ENCODE peak calls at places on chromosomes 2 and 18, in ten cellular contexts. J is fibroblast of lung, I is cardiac muscle cell, W is heart left ventricle, M is thoracic aorta, E is endothelial cell, U is foreskin keratinocyte, D is astrocyte of the spinal cord, H is neural crest cell, T is heart right ventricle. V is an unnamed sample.

GRCh38 chr2:60072609-60073008 is 480.8 kb downstream of the BCL11A start:
- DNase-seq in W (no peak), I (no peak), E (no peak), D (no peak), H (no peak), T (no peak), M (no peak), U (no peak), J (no peak), V (no peak)

GRCh38 chr18:21194871-21195771 is 46.9 kb upstream of the GREB1L start:
- DNase-seq in H (no peak), U (peak), M (no peak), E (no peak), J (peak), I (peak), D (peak), T (no peak), W (no peak), V (peak)

GRCh38 chr2:54895735-54896134 is 154.5 kb downstream of the RTN4 start:
- DNase-seq in U (peak), M (no peak), T (no peak), H (no peak), D (peak), I (peak), W (no peak), J (peak), E (no peak), V (no peak)

GRCh38 chr2:240133401-240133800 is 2.7 kb downstream of the COPS9 start:
- DNase-seq in E (no peak), I (no peak), D (no peak), T (no peak), J (no peak), W (no peak), U (no peak), H (no peak), M (no peak), V (no peak)

GRCh38 chr2:232523682-232524597 is 2.0 kb upstream of the CHRND start:
- DNase-seq in T (no peak), U (peak), W (peak), J (peak), I (peak), M (no peak), D (peak), E (peak), H (peak), V (no peak)

GRCh38 chr18:3663870-3664512 is 214.0 kb downstream of the TGIF1 start:
- DNase-seq in W (no peak), U (no peak), H (no peak), E (no peak), I (no peak), J (no peak), M (no peak), T (no peak), D (no peak), V (no peak)

GRCh38 chr2:197878792-197879191 is 74.4 kb downstream of the PLCL1 start:
- DNase-seq in E (no peak), H (no peak), W (no peak), U (peak), J (no peak), D (no peak), I (peak), T (no peak), M (no peak), V (no peak)

GRCh38 chr2:8606649-8607550 is 75.0 kb upstream of the ID2 start:
- DNase-seq in M (no peak), D (no peak), T (no peak), U (no peak), W (no peak), J (no peak), E (no peak), H (no peak), I (no peak), V (no peak)

GRCh38 chr2:68839260-68839833 is 31.9 kb downstream of the BMP10 start:
- DNase-seq in M (no peak), I (peak), J (no peak), H (no peak), W (no peak), E (no peak), T (no peak), D (no peak), U (no peak), V (peak)

GRCh38 chr18:58337688-58338087 is 291.2 kb downstream of the ALPK2 start:
- DNase-seq in E (no peak), D (peak), M (no peak), J (peak), T (no peak), W (no peak), I (peak), H (no peak), U (no peak), V (no peak)

GRCh38 chr2:12915792-12916191 is 199.1 kb downstream of the TRIB2 start:
- DNase-seq in D (no peak), J (peak), E (no peak), U (no peak), M (no peak), T (no peak), I (no peak), W (no peak), H (no peak), V (no peak)

DNA sequence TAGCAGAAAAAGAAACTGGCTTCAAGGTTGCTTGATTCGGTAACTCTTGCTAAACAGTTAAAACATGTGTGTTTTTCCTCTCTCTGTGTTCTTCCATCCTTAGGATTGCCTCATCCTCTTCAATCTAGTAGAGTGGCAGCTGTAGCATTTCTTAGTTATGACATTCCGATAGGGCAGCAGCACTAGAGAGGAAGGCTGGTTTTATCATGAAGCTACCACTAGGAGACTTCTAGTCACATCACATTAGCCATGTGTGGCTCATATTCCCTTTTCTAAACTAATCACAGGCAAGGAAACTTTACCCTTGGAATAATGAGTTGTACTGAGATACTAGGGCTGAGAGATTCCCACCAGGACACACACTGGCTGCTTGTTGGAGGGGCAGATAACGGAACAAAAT is 187.6 kb downstream of the DOK6 start:
- DNase-seq in M (no peak), U (no peak), T (no peak), I (peak), H (no peak), E (no peak), J (peak), W (no peak), D (no peak), V (no peak)
- TF ChIP-seq CTCF in M (no peak), U (no peak), T (no peak), I (peak), H (no peak), E (no peak), J (peak), W (no peak), D (no peak), V (no peak)

GRCh38 chr2:111102216-111102615 is 18.5 kb upstream of the BCL2L11 start:
- DNase-seq in I (no peak), D (no peak), M (no peak), U (no peak), J (no peak), H (no peak), T (no peak), E (no peak), W (no peak), V (no peak)

GRCh38 chr2:111100087-111100764 is 20.5 kb upstream of the BCL2L11 start:
- DNase-seq in E (no peak), H (no peak), M (no peak), W (no peak), T (no peak), U (no peak), J (no peak), D (no peak), I (no peak), V (no peak)

GRCh38 chr2:111101592-111101991 is 19.1 kb upstream of the BCL2L11 start:
- DNase-seq in D (no peak), W (no peak), T (no peak), U (no peak), E (no peak), M (no peak), J (no peak), I (no peak), H (no peak), V (no peak)

GRCh38 chr2:111099402-111099801 is 21.3 kb upstream of the BCL2L11 start:
- DNase-seq in I (no peak), M (no peak), W (no peak), E (no peak), D (no peak), J (no peak), U (no peak), T (no peak), H (peak), V (no peak)

GRCh38 chr2:111100765-111101162 is 19.9 kb upstream of the BCL2L11 start:
- DNase-seq in U (peak), H (no peak), I (no peak), W (no peak), T (no peak), D (no peak), M (no peak), J (no peak), E (no peak), V (peak)
- TF ChIP-seq CTCF in U (peak), H (peak), I (no peak), W (no peak), T (no peak), D (no peak), M (no peak), J (no peak), E (no peak), V (no peak)

GRCh38 chr2:88081924-88082609 is 14.4 kb downstream of the SMYD1 start:
- DNase-seq in H (no peak), E (no peak), M (no peak), U (no peak), I (no peak), W (no peak), D (no peak), J (no peak), T (no peak), V (no peak)
- TF ChIP-seq CTCF in H (no peak), E (no peak), M (no peak), U (no peak), I (no peak), W (no peak), D (no peak), J (no peak), T (no peak), V (no peak)

GRCh38 chr2:108944601-108945241 is 44.3 kb downstream of the EDAR start:
- DNase-seq in I (no peak), D (no peak), U (no peak), H (no peak), T (no peak), W (no peak), J (no peak), M (no peak), E (no peak), V (no peak)
- TF ChIP-seq CTCF in I (no peak), D (peak), U (peak), H (no peak), T (no peak), W (no peak), J (no peak), M (no peak), E (no peak), V (no peak)